ENCODE peak calls at places on chromosomes 7 and 10, in eight cellular contexts. L, N, H, V, T, P, J and E are unnamed samples.

GRCh38 chr7:19099924-19100323 is 17.5 kb downstream of the TWIST1 start:
- DNase-seq in L (no peak), N (no peak), H (no peak), V (no peak), T (no peak), P (no peak), J (no peak), E (no peak)

GRCh38 chr7:102891693-102892261 is 21.0 kb upstream of the LRRC17 start:
- DNase-seq in L (no peak), N (no peak), H (peak; percentile 58), V (no peak), T (peak; percentile 77), P (no peak), J (no peak), E (no peak)

GRCh38 chr10:70441161-70441876 is at the start of gene NODAL:
- DNase-seq in L (no peak), N (peak; percentile 72), H (no peak), V (no peak), T (no peak), P (no peak), J (no peak), E (peak; percentile 68)

GRCh38 chr10:132011027-132011426 is 29.3 kb upstream of the BNIP3 start:
- DNase-seq in L (no peak), N (no peak), H (peak; percentile 59), V (no peak), T (peak; percentile 85), P (no peak), J (no peak), E (no peak)

GRCh38 chr10:125411724-125412123 is 251.4 kb upstream of the CTBP2 start:
- DNase-seq in L (peak; percentile 16), N (no peak), H (no peak), V (no peak), T (no peak), P (no peak), J (peak; percentile 5), E (no peak)

GRCh38 chr10:119421887-119422684 is 120.4 kb downstream of the RGS10 start:
- DNase-seq in L (no peak), N (peak; percentile 91), H (no peak), V (no peak), T (no peak), P (no peak), J (no peak), E (peak; percentile 22)

GRCh38 chr10:33252794-33253203 is 81.7 kb downstream of the NRP1 start:
- DNase-seq in L (no peak), N (no peak), H (no peak), V (no peak), T (no peak), P (peak; percentile 7), J (no peak), E (no peak)

GRCh38 chr10:119654540-119654939 is 3.4 kb downstream of the BAG3 start:
- DNase-seq in L (no peak), N (no peak), H (peak; percentile 89), V (no peak), T (peak; percentile 83), P (peak; percentile 27), J (no peak), E (no peak)

GRCh38 chr10:80414126-80414898 is 6.0 kb downstream of the PRXL2A start:
- DNase-seq in L (no peak), N (peak; percentile 36), H (no peak), V (no peak), T (no peak), P (peak; percentile 73), J (no peak), E (no peak)

GRCh38 chr10:2900530-2900929 is 166.8 kb upstream of the PFKP start:
- DNase-seq in L (no peak), N (no peak), H (no peak), V (no peak), T (no peak), P (no peak), J (no peak), E (no peak)

GRCh38 chr10:121804460-121804859 is 123.4 kb downstream of the ATE1 start:
- DNase-seq in L (no peak), N (no peak), H (no peak), V (no peak), T (no peak), P (no peak), J (no peak), E (no peak)

GRCh38 chr10:35328404-35329037 is 7.8 kb upstream of the CCNY start:
- DNase-seq in L (no peak), N (no peak), H (no peak), V (no peak), T (no peak), P (no peak), J (no peak), E (no peak)

GRCh38 chr10:69506834-69507643 is 55.8 kb downstream of the TSPAN15 start:
- DNase-seq in L (no peak), N (peak; percentile 21), H (no peak), V (peak; percentile 72), T (peak; percentile 73), P (no peak), J (no peak), E (peak; percentile 45)

GRCh38 chr7:137694405-137694804 is 152.4 kb downstream of the DGKI start:
- DNase-seq in L (no peak), N (no peak), H (no peak), V (no peak), T (no peak), P (no peak), J (no peak), E (no peak)

GRCh38 chr7:96021533-96021932 is 249.2 kb downstream of the DYNC1I1 start:
- DNase-seq in L (no peak), N (no peak), H (no peak), V (no peak), T (no peak), P (no peak), J (no peak), E (no peak)

GRCh38 chr10:103278862-103279298 is 1.9 kb downstream of the INA start:
- DNase-seq in L (no peak), N (no peak), H (no peak), V (no peak), T (no peak), P (no peak), J (no peak), E (peak; percentile 91)

GRCh38 chr7:22137466-22137865 is 191.8 kb upstream of the CDCA7L start:
- DNase-seq in L (no peak), N (no peak), H (no peak), V (no peak), T (no peak), P (no peak), J (no peak), E (no peak)

GRCh38 chr7:131066635-131067034 is 261.0 kb upstream of the MKLN1 start:
- DNase-seq in L (no peak), N (no peak), H (no peak), V (no peak), T (no peak), P (peak; percentile 41), J (no peak), E (no peak)

GRCh38 chr10:131915990-131916766 is 15.4 kb downstream of the PPP2R2D start:
- DNase-seq in L (no peak), N (no peak), H (no peak), V (peak; percentile 23), T (peak; percentile 57), P (no peak), J (no peak), E (no peak)

GRCh38 chr7:119472398-119473038 is 800.5 kb upstream of the KCND2 start:
- DNase-seq in L (no peak), N (no peak), H (no peak), V (no peak), T (no peak), P (no peak), J (no peak), E (peak; percentile 31)

GRCh38 chr10:33216661-33217427 is 117.6 kb downstream of the NRP1 start:
- DNase-seq in L (no peak), N (peak; percentile 56), H (no peak), V (no peak), T (no peak), P (peak; percentile 17), J (peak; percentile 50), E (no peak)

GRCh38 chr10:75971402-75972211 is 540.2 kb downstream of the LRMDA start:
- DNase-seq in L (no peak), N (no peak), H (no peak), V (no peak), T (no peak), P (no peak), J (no peak), E (no peak)

GRCh38 chr7:27151945-27152815 is at the start of gene HOXA3:
- DNase-seq in L (no peak), N (peak; percentile 54), H (no peak), V (peak; percentile 76), T (peak; percentile 93), P (no peak), J (no peak), E (peak; percentile 6)

GRCh38 chr10:133279961-133280283 is 3.3 kb upstream of the ADAM8 start:
- DNase-seq in L (no peak), N (no peak), H (no peak), V (no peak), T (no peak), P (no peak), J (no peak), E (no peak)
- TF ChIP-seq POLR2AphosphoS5 in L (no peak), N (no peak), H (no peak), V (peak; percentile 66), T (no peak), P (no peak), J (no peak), E (no peak)

GRCh38 chr7:78130443-78131200 is 332.0 kb downstream of the PHTF2 start:
- DNase-seq in L (no peak), N (no peak), H (no peak), V (no peak), T (no peak), P (no peak), J (no peak), E (peak; percentile 41)
- H3K4me3 ChIP-seq in L (no peak overlapping the region), N (no peak overlapping the region), H (no peak overlapping the region), V (no peak overlapping the region), T (no peak overlapping the region), P (no peak overlapping the region), J (no peak overlapping the region), E (no peak overlapping the region)

GRCh38 chr10:133100186-133100585 is 12.5 kb downstream of the ADGRA1 start:
- DNase-seq in L (no peak), N (no peak), H (no peak), V (no peak), T (no peak), P (no peak), J (no peak), E (no peak)

GRCh38 chr10:133102415-133103095 is 14.8 kb downstream of the ADGRA1 start:
- DNase-seq in L (no peak), N (no peak), H (no peak), V (no peak), T (no peak), P (no peak), J (no peak), E (no peak)

GRCh38 chr10:133098426-133099124 is 10.9 kb downstream of the ADGRA1 start:
- DNase-seq in L (no peak), N (no peak), H (no peak), V (no peak), T (no peak), P (no peak), J (no peak), E (peak; percentile 61)

GRCh38 chr10:133099571-133099970 is 11.8 kb downstream of the ADGRA1 start:
- DNase-seq in L (no peak), N (no peak), H (no peak), V (no peak), T (no peak), P (no peak), J (no peak), E (no peak)

GRCh38 chr10:133100706-133101463 is 13.2 kb downstream of the ADGRA1 start:
- DNase-seq in L (no peak), N (no peak), H (no peak), V (no peak), T (no peak), P (no peak), J (no peak), E (peak; percentile 98)
- TF ChIP-seq POLR2AphosphoS5 in L (no peak), N (no peak), H (no peak), V (no peak), T (no peak), P (no peak), J (no peak), E (peak; percentile 30)

GRCh38 chr10:1465421-1465902 is 271.9 kb downstream of the ADARB2 start:
- DNase-seq in L (no peak), N (no peak), H (no peak), V (no peak), T (no peak), P (no peak), J (no peak), E (no peak)
- H3K4me3 ChIP-seq in L (no peak overlapping the region), N (no peak overlapping the region), H (no peak overlapping the region), V (no peak overlapping the region), T (no peak overlapping the region), P (no peak overlapping the region), J (peak overlapping the region; percentile 37), E (no peak overlapping the region)